ENCODE peak calls at places on chromosome X, in six cellular contexts. W is CD8-positive, alpha-beta T cell; V is HT1080; Y is activated B cell treated with CpG ODN at 0.5 μM for 24 hours; O is dorsolateral prefrontal cortex; E is stimulated activated CD4-positive, alpha-beta T cell treated with anti-CD3 and anti-CD28 coated beads, Interleukin-1b, Interleukin-23, amount 100 ng/mL, for 24 hours. H is an unnamed sample.
A peak's percentile ranks its signal among the peaks of the same experiment; 100 is the strongest.

GRCh38 chrX:11663875-11664210 is 1.9 kb downstream of the ARHGAP6 start:
- DNase-seq in W (no peak), V (no peak), Y (no peak), O (no peak), E (no peak), H (no peak)

GRCh38 chrX:83771664-83772063 is 89.3 kb upstream of the CYLC1 start:
- DNase-seq in W (no peak), V (no peak), Y (no peak), O (no peak), E (no peak), H (no peak)

GRCh38 chrX:132967049-132967448 is 8.6 kb upstream of the HS6ST2 start:
- DNase-seq in W (no peak), V (no peak), Y (no peak), O (no peak), E (no peak), H (no peak)

GRCh38 chrX:96440941-96441340 is 243.7 kb upstream of the DIAPH2 start:
- DNase-seq in W (no peak), V (no peak), Y (no peak), O (no peak), E (no peak), H (no peak)

GRCh38 chrX:13471269-13471668 is 98.1 kb upstream of the EGFL6 start:
- DNase-seq in W (no peak), V (no peak), Y (no peak), O (no peak), E (no peak), H (no peak)

GRCh38 chrX:148649145-148649645 is 148.8 kb downstream of the AFF2 start:
- DNase-seq in W (no peak), V (no peak), Y (no peak), O (no peak), E (no peak), H (no peak)

GRCh38 chrX:101977091-101977490 is 45.3 kb upstream of the ZMAT1 start:
- DNase-seq in W (no peak), V (peak; percentile 56), Y (no peak), O (no peak), E (no peak), H (no peak)

GRCh38 chrX:71315917-71316316 is 14.4 kb downstream of the ITGB1BP2 start:
- DNase-seq in W (no peak), V (peak; percentile 4), Y (no peak), O (no peak), E (no peak), H (no peak)

GRCh38 chrX:107676559-107677378 is 48.5 kb downstream of the PRPS1 start:
- DNase-seq in W (peak; percentile 35), V (peak; percentile 85), Y (peak; percentile 49), O (peak; percentile 35), E (no peak), H (peak; percentile 87)

GRCh38 chrX:45135616-45136015 is 65.1 kb downstream of the DIPK2B start:
- DNase-seq in W (no peak), V (no peak), Y (no peak), O (no peak), E (no peak), H (no peak)

GRCh38 chrX:71637848-71638247 is 19.5 kb upstream of the CXCR3 start:
- DNase-seq in W (no peak), V (peak; percentile 61), Y (no peak), O (no peak), E (no peak), H (no peak)

GRCh38 chrX:77755561-77755960 is 30.5 kb downstream of the ATRX start:
- DNase-seq in W (no peak), V (no peak), Y (no peak), O (no peak), E (no peak), H (no peak)